ENCODE peak calls at places on chromosome 14, in six cellular contexts. One of them, this sample, is unnamed.

GRCh38 chr14:62077676-62078261 is 315.5 kb downstream of the SNAPC1 start:
- DNase-seq in effector memory CD4-positive, alpha-beta T cell: no peak
- DNase-seq in K562: no peak
- DNase-seq in substantia nigra: no peak
- DNase-seq in CD4-positive, CD25-positive, alpha-beta regulatory T cell: peak
- DNase-seq in body of pancreas: no peak
- DNase-seq in this sample: no peak

GRCh38 chr14:52692248-52692962 is 3.0 kb downstream of the ERO1A start:
- DNase-seq in substantia nigra: no peak
- DNase-seq in body of pancreas: no peak
- DNase-seq in effector memory CD4-positive, alpha-beta T cell: no peak
- DNase-seq in CD4-positive, CD25-positive, alpha-beta regulatory T cell: peak
- DNase-seq in K562: peak
- DNase-seq in this sample: peak

GRCh38 chr14:32011225-32011624 is 65.9 kb upstream of the ARHGAP5 start:
- DNase-seq in substantia nigra: no peak
- DNase-seq in body of pancreas: no peak
- DNase-seq in K562: no peak
- DNase-seq in CD4-positive, CD25-positive, alpha-beta regulatory T cell: no peak
- DNase-seq in effector memory CD4-positive, alpha-beta T cell: no peak
- DNase-seq in this sample: no peak

GRCh38 chr14:97580923-97581495 is 783.8 kb downstream of the VRK1 start:
- DNase-seq in CD4-positive, CD25-positive, alpha-beta regulatory T cell: no peak
- DNase-seq in K562: no peak
- DNase-seq in effector memory CD4-positive, alpha-beta T cell: no peak
- DNase-seq in body of pancreas: no peak
- DNase-seq in substantia nigra: no peak
- DNase-seq in this sample: no peak

GRCh38 chr14:93752980-93753561 is 35.2 kb downstream of the PRIMA1 start:
- DNase-seq in CD4-positive, CD25-positive, alpha-beta regulatory T cell: no peak
- DNase-seq in K562: no peak
- DNase-seq in effector memory CD4-positive, alpha-beta T cell: no peak
- DNase-seq in body of pancreas: no peak
- DNase-seq in substantia nigra: peak
- DNase-seq in this sample: no peak

GRCh38 chr14:80536456-80536855 is 325.2 kb upstream of the DIO2 start:
- DNase-seq in K562: no peak
- DNase-seq in effector memory CD4-positive, alpha-beta T cell: no peak
- DNase-seq in CD4-positive, CD25-positive, alpha-beta regulatory T cell: no peak
- DNase-seq in body of pancreas: no peak
- DNase-seq in substantia nigra: no peak
- DNase-seq in this sample: no peak

GRCh38 chr14:24997335-24997734 is 52.6 kb downstream of the STXBP6 start:
- DNase-seq in substantia nigra: no peak
- DNase-seq in body of pancreas: no peak
- DNase-seq in CD4-positive, CD25-positive, alpha-beta regulatory T cell: no peak
- DNase-seq in K562: no peak
- DNase-seq in effector memory CD4-positive, alpha-beta T cell: no peak
- DNase-seq in this sample: no peak

GRCh38 chr14:31487891-31488290 is at the start of gene GPR33:
- DNase-seq in body of pancreas: no peak
- DNase-seq in effector memory CD4-positive, alpha-beta T cell: no peak
- DNase-seq in K562: no peak
- DNase-seq in CD4-positive, CD25-positive, alpha-beta regulatory T cell: no peak
- DNase-seq in substantia nigra: no peak
- DNase-seq in this sample: no peak

GRCh38 chr14:98698341-98698740 is 573.7 kb downstream of the BCL11B start:
- DNase-seq in effector memory CD4-positive, alpha-beta T cell: no peak
- DNase-seq in K562: no peak
- DNase-seq in CD4-positive, CD25-positive, alpha-beta regulatory T cell: no peak
- DNase-seq in substantia nigra: no peak
- DNase-seq in body of pancreas: no peak
- DNase-seq in this sample: no peak

GRCh38 chr14:100556076-100556475 is 31.1 kb downstream of the BEGAIN start:
- DNase-seq in CD4-positive, CD25-positive, alpha-beta regulatory T cell: no peak
- DNase-seq in effector memory CD4-positive, alpha-beta T cell: no peak
- DNase-seq in K562: no peak
- DNase-seq in body of pancreas: no peak
- DNase-seq in substantia nigra: no peak
- DNase-seq in this sample: no peak

GRCh38 chr14:51789631-51790030 is 70.8 kb upstream of the GNG2 start:
- DNase-seq in effector memory CD4-positive, alpha-beta T cell: no peak
- DNase-seq in body of pancreas: no peak
- DNase-seq in substantia nigra: no peak
- DNase-seq in K562: no peak
- DNase-seq in CD4-positive, CD25-positive, alpha-beta regulatory T cell: no peak
- DNase-seq in this sample: no peak

GRCh38 chr14:100609331-100609870 is 22.2 kb upstream of the BEGAIN start:
- DNase-seq in CD4-positive, CD25-positive, alpha-beta regulatory T cell: no peak
- DNase-seq in effector memory CD4-positive, alpha-beta T cell: no peak
- DNase-seq in body of pancreas: peak
- DNase-seq in K562: no peak
- DNase-seq in substantia nigra: no peak
- DNase-seq in this sample: no peak

GRCh38 chr14:90839024-90839888 is 23.0 kb upstream of the TTC7B start:
- DNase-seq in CD4-positive, CD25-positive, alpha-beta regulatory T cell: no peak
- DNase-seq in effector memory CD4-positive, alpha-beta T cell: no peak
- DNase-seq in K562: no peak
- DNase-seq in substantia nigra: peak
- DNase-seq in body of pancreas: no peak
- DNase-seq in this sample: no peak

GRCh38 chr14:51926449-51926848 is 62.9 kb upstream of the RTRAF start:
- DNase-seq in CD4-positive, CD25-positive, alpha-beta regulatory T cell: no peak
- DNase-seq in effector memory CD4-positive, alpha-beta T cell: no peak
- DNase-seq in substantia nigra: no peak
- DNase-seq in K562: peak
- DNase-seq in body of pancreas: no peak
- DNase-seq in this sample: no peak

GRCh38 chr14:50920482-50921225 is 23.6 kb downstream of the PYGL start:
- DNase-seq in substantia nigra: no peak
- DNase-seq in body of pancreas: no peak
- DNase-seq in CD4-positive, CD25-positive, alpha-beta regulatory T cell: no peak
- DNase-seq in effector memory CD4-positive, alpha-beta T cell: no peak
- DNase-seq in K562: no peak
- DNase-seq in this sample: no peak

GRCh38 chr14:94098359-94098758 is 12.2 kb upstream of the IFI27 start:
- DNase-seq in effector memory CD4-positive, alpha-beta T cell: no peak
- DNase-seq in body of pancreas: no peak
- DNase-seq in substantia nigra: no peak
- DNase-seq in K562: no peak
- DNase-seq in CD4-positive, CD25-positive, alpha-beta regulatory T cell: no peak
- DNase-seq in this sample: no peak

GRCh38 chr14:93648440-93649168 is 139.7 kb downstream of the PRIMA1 start:
- DNase-seq in K562: peak
- DNase-seq in body of pancreas: no peak
- DNase-seq in substantia nigra: no peak
- DNase-seq in CD4-positive, CD25-positive, alpha-beta regulatory T cell: peak
- DNase-seq in effector memory CD4-positive, alpha-beta T cell: no peak
- DNase-seq in this sample: peak

GRCh38 chr14:22536853-22537338 is 52.1 kb downstream of the DAD1 start:
- DNase-seq in body of pancreas: no peak
- DNase-seq in CD4-positive, CD25-positive, alpha-beta regulatory T cell: peak
- DNase-seq in substantia nigra: no peak
- DNase-seq in K562: peak
- DNase-seq in effector memory CD4-positive, alpha-beta T cell: peak
- DNase-seq in this sample: no peak

GRCh38 chr14:52275372-52275771 is 7.9 kb downstream of the PTGDR start:
- DNase-seq in effector memory CD4-positive, alpha-beta T cell: no peak
- DNase-seq in CD4-positive, CD25-positive, alpha-beta regulatory T cell: no peak
- DNase-seq in substantia nigra: no peak
- DNase-seq in body of pancreas: no peak
- DNase-seq in K562: no peak
- DNase-seq in this sample: no peak

GRCh38 chr14:104871656-104872468 is 6.8 kb downstream of the CEP170B start:
- DNase-seq in CD4-positive, CD25-positive, alpha-beta regulatory T cell: no peak
- DNase-seq in effector memory CD4-positive, alpha-beta T cell: no peak
- DNase-seq in K562: no peak
- DNase-seq in body of pancreas: no peak
- DNase-seq in substantia nigra: no peak
- DNase-seq in this sample: no peak
- H3K27ac ChIP-seq in CD4-positive, CD25-positive, alpha-beta regulatory T cell: no peak
- H3K27ac ChIP-seq in effector memory CD4-positive, alpha-beta T cell: no peak
- H3K27ac ChIP-seq in K562: no peak
- H3K27ac ChIP-seq in body of pancreas: no peak
- H3K27ac ChIP-seq in substantia nigra: no peak
- H3K27ac ChIP-seq in this sample: no peak

GRCh38 chr14:65069874-65070709 is 32.2 kb downstream of the MAX start:
- DNase-seq in K562: no peak
- DNase-seq in effector memory CD4-positive, alpha-beta T cell: no peak
- DNase-seq in body of pancreas: peak
- DNase-seq in CD4-positive, CD25-positive, alpha-beta regulatory T cell: no peak
- DNase-seq in substantia nigra: no peak
- DNase-seq in this sample: no peak
- H3K27ac ChIP-seq in K562: no peak
- H3K27ac ChIP-seq in effector memory CD4-positive, alpha-beta T cell: no peak
- H3K27ac ChIP-seq in body of pancreas: peak
- H3K27ac ChIP-seq in CD4-positive, CD25-positive, alpha-beta regulatory T cell: no peak
- H3K27ac ChIP-seq in substantia nigra: peak
- H3K27ac ChIP-seq in this sample: no peak

DNA sequence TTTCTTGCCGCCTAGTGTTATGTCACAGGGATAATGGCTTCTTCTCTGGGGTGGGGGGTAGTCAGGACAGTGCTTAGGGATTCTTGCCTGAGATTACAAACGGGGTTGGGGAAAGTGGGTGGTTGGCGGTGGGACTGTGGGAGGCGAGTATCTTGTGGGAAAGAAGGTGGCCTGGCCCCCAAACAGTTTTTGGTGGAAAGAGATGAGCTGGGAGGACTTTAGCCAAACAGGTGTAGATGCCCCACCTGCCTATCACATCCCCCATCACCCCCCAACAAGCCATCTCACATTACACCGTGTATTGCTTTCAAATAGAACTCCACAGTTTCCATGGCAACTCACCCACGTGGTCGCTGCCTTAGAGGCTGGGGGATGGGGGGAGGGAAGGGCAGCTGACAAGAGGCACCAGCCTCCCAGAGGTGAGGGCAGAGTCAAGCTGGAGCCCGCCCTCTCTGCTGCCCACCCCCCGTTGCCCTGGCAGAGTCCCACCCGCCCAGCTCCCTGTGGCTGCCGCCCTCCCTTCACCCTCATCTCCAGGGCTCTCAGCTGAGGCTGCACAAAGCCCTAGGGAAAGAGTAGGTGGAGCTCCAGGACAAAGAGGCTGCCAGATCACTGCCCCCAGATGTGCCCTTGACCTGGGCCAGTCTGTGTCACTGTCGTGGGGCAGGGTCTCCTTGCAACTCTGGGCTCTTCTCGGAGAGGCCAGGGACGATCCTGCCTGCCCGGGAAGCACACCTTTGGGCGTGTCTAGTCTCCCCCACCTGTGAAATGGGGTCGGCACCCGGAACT is 98.3 kb downstream of the LRRC74A start:
- DNase-seq in K562: no peak
- DNase-seq in substantia nigra: peak
- DNase-seq in body of pancreas: no peak
- DNase-seq in CD4-positive, CD25-positive, alpha-beta regulatory T cell: peak
- DNase-seq in effector memory CD4-positive, alpha-beta T cell: peak
- DNase-seq in this sample: no peak
- H3K27ac ChIP-seq in K562: no peak
- H3K27ac ChIP-seq in substantia nigra: no peak
- H3K27ac ChIP-seq in body of pancreas: no peak
- H3K27ac ChIP-seq in CD4-positive, CD25-positive, alpha-beta regulatory T cell: peak
- H3K27ac ChIP-seq in effector memory CD4-positive, alpha-beta T cell: peak
- H3K27ac ChIP-seq in this sample: no peak

GRCh38 chr14:65279510-65279909 is 133.0 kb upstream of the FUT8 start:
- DNase-seq in substantia nigra: no peak
- DNase-seq in effector memory CD4-positive, alpha-beta T cell: no peak
- DNase-seq in body of pancreas: no peak
- DNase-seq in CD4-positive, CD25-positive, alpha-beta regulatory T cell: no peak
- DNase-seq in K562: no peak
- DNase-seq in this sample: no peak
- H3K27ac ChIP-seq in substantia nigra: peak
- H3K27ac ChIP-seq in effector memory CD4-positive, alpha-beta T cell: no peak
- H3K27ac ChIP-seq in body of pancreas: no peak
- H3K27ac ChIP-seq in CD4-positive, CD25-positive, alpha-beta regulatory T cell: no peak
- H3K27ac ChIP-seq in K562: no peak
- H3K27ac ChIP-seq in this sample: no peak

GRCh38 chr14:102360388-102360787 is 2.3 kb downstream of the CINP start:
- DNase-seq in effector memory CD4-positive, alpha-beta T cell: no peak
- DNase-seq in body of pancreas: no peak
- DNase-seq in CD4-positive, CD25-positive, alpha-beta regulatory T cell: no peak
- DNase-seq in substantia nigra: no peak
- DNase-seq in K562: no peak
- DNase-seq in this sample: no peak
- H3K27ac ChIP-seq in effector memory CD4-positive, alpha-beta T cell: no peak
- H3K27ac ChIP-seq in body of pancreas: no peak
- H3K27ac ChIP-seq in CD4-positive, CD25-positive, alpha-beta regulatory T cell: no peak
- H3K27ac ChIP-seq in substantia nigra: peak
- H3K27ac ChIP-seq in K562: no peak
- H3K27ac ChIP-seq in this sample: no peak

DNA sequence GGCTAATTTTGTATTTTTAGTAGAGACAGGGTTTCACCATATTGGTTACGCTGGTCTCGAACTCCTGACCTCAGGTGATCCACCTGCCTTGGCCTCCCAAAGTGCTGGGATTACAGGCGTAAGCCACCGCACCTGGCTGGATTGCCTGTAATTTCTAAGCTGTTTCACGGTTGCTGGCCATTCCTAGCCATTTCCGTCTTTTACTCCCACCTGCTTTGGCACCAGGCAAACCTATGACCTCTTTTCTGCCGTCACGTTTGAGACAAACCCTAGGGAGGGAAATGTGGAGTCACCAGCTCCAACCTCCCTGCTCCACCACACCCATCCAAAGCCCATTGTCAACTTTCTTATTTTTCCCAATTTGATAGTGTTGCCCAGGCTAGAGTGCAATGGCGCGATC is 1.2 kb downstream of the GPR132 start:
- DNase-seq in body of pancreas: no peak
- DNase-seq in substantia nigra: no peak
- DNase-seq in effector memory CD4-positive, alpha-beta T cell: no peak
- DNase-seq in CD4-positive, CD25-positive, alpha-beta regulatory T cell: no peak
- DNase-seq in K562: no peak
- DNase-seq in this sample: no peak
- H3K27ac ChIP-seq in body of pancreas: no peak
- H3K27ac ChIP-seq in substantia nigra: no peak
- H3K27ac ChIP-seq in effector memory CD4-positive, alpha-beta T cell: peak
- H3K27ac ChIP-seq in CD4-positive, CD25-positive, alpha-beta regulatory T cell: peak
- H3K27ac ChIP-seq in K562: no peak
- H3K27ac ChIP-seq in this sample: peak

GRCh38 chr14:35201066-35201465 is 78.7 kb downstream of the PRORP start:
- DNase-seq in CD4-positive, CD25-positive, alpha-beta regulatory T cell: peak
- DNase-seq in body of pancreas: no peak
- DNase-seq in effector memory CD4-positive, alpha-beta T cell: no peak
- DNase-seq in substantia nigra: no peak
- DNase-seq in K562: no peak
- DNase-seq in this sample: no peak

GRCh38 chr14:35196571-35196970 is 74.2 kb downstream of the PRORP start:
- DNase-seq in effector memory CD4-positive, alpha-beta T cell: no peak
- DNase-seq in CD4-positive, CD25-positive, alpha-beta regulatory T cell: peak
- DNase-seq in body of pancreas: no peak
- DNase-seq in K562: no peak
- DNase-seq in substantia nigra: no peak
- DNase-seq in this sample: no peak

GRCh38 chr14:35197015-35197414 is 74.7 kb downstream of the PRORP start:
- DNase-seq in K562: no peak
- DNase-seq in CD4-positive, CD25-positive, alpha-beta regulatory T cell: no peak
- DNase-seq in body of pancreas: no peak
- DNase-seq in substantia nigra: no peak
- DNase-seq in effector memory CD4-positive, alpha-beta T cell: no peak
- DNase-seq in this sample: no peak

GRCh38 chr14:35205737-35206136 is 83.4 kb downstream of the PRORP start:
- DNase-seq in body of pancreas: no peak
- DNase-seq in substantia nigra: no peak
- DNase-seq in effector memory CD4-positive, alpha-beta T cell: no peak
- DNase-seq in CD4-positive, CD25-positive, alpha-beta regulatory T cell: no peak
- DNase-seq in K562: no peak
- DNase-seq in this sample: no peak

GRCh38 chr14:35202195-35202594 is 79.8 kb downstream of the PRORP start:
- DNase-seq in CD4-positive, CD25-positive, alpha-beta regulatory T cell: no peak
- DNase-seq in K562: no peak
- DNase-seq in body of pancreas: no peak
- DNase-seq in effector memory CD4-positive, alpha-beta T cell: no peak
- DNase-seq in substantia nigra: no peak
- DNase-seq in this sample: peak
- H3K27ac ChIP-seq in CD4-positive, CD25-positive, alpha-beta regulatory T cell: no peak
- H3K27ac ChIP-seq in K562: no peak
- H3K27ac ChIP-seq in body of pancreas: no peak
- H3K27ac ChIP-seq in effector memory CD4-positive, alpha-beta T cell: no peak
- H3K27ac ChIP-seq in substantia nigra: no peak
- H3K27ac ChIP-seq in this sample: peak

This sample was measured in HL-60.